ENCODE peak calls at places on chromosomes 6 and 20, in four cellular contexts. One of them, this sample, is unnamed.

GRCh38 chr20:36493013-36493800 is 48.1 kb upstream of the MYL9 start:
- DNase-seq in NCI-H1105: no peak
- DNase-seq in GM10248: peak; percentile 46
- DNase-seq in CD8-positive, alpha-beta T cell: no peak
- DNase-seq in this sample: no peak

GRCh38 chr6:33711140-33712129 is at the start of gene UQCC2:
- DNase-seq in NCI-H1105: peak; percentile 97
- DNase-seq in GM10248: peak; percentile 98
- DNase-seq in CD8-positive, alpha-beta T cell: peak; percentile 98
- DNase-seq in this sample: peak; percentile 94

GRCh38 chr20:13142143-13142542 is 78.9 kb upstream of the ISM1 start:
- DNase-seq in NCI-H1105: no peak
- DNase-seq in GM10248: no peak
- DNase-seq in CD8-positive, alpha-beta T cell: no peak
- DNase-seq in this sample: no peak

GRCh38 chr6:136236491-136237293 is 13.4 kb downstream of the MTFR2 start:
- DNase-seq in NCI-H1105: no peak
- DNase-seq in GM10248: no peak
- DNase-seq in CD8-positive, alpha-beta T cell: no peak
- DNase-seq in this sample: no peak

GRCh38 chr6:52310932-52311331 is 26.4 kb upstream of the MCM3 start:
- DNase-seq in NCI-H1105: no peak
- DNase-seq in GM10248: no peak
- DNase-seq in CD8-positive, alpha-beta T cell: no peak
- DNase-seq in this sample: no peak

GRCh38 chr20:46953596-46953995 is 59.0 kb downstream of the EYA2 start:
- DNase-seq in NCI-H1105: no peak
- DNase-seq in GM10248: no peak
- DNase-seq in CD8-positive, alpha-beta T cell: no peak
- DNase-seq in this sample: no peak

GRCh38 chr6:19837511-19838441 is 606 bp downstream of the ID4 start:
- DNase-seq in NCI-H1105: no peak
- DNase-seq in GM10248: no peak
- DNase-seq in CD8-positive, alpha-beta T cell: no peak
- DNase-seq in this sample: no peak

GRCh38 chr6:143271024-143271423 is 179.5 kb downstream of the ADAT2 start:
- DNase-seq in NCI-H1105: no peak
- DNase-seq in GM10248: no peak
- DNase-seq in CD8-positive, alpha-beta T cell: no peak
- DNase-seq in this sample: no peak

GRCh38 chr6:44782198-44782597 is 394.7 kb downstream of the CDC5L start:
- DNase-seq in NCI-H1105: no peak
- DNase-seq in GM10248: no peak
- DNase-seq in CD8-positive, alpha-beta T cell: no peak
- DNase-seq in this sample: no peak

GRCh38 chr20:25135031-25135430 is 53.1 kb upstream of the VSX1 start:
- DNase-seq in NCI-H1105: no peak
- DNase-seq in GM10248: no peak
- DNase-seq in CD8-positive, alpha-beta T cell: no peak
- DNase-seq in this sample: no peak

GRCh38 chr6:33700391-33701050 is 11.0 kb downstream of the UQCC2 start:
- DNase-seq in NCI-H1105: no peak
- DNase-seq in GM10248: peak; percentile 77
- DNase-seq in CD8-positive, alpha-beta T cell: peak; percentile 74
- DNase-seq in this sample: peak; percentile 61

GRCh38 chr6:107161521-107161920 is 46.2 kb upstream of the BEND3 start:
- DNase-seq in NCI-H1105: no peak
- DNase-seq in GM10248: no peak
- DNase-seq in CD8-positive, alpha-beta T cell: no peak
- DNase-seq in this sample: no peak

GRCh38 chr20:32709528-32710121 is 33.6 kb downstream of the COMMD7 start:
- DNase-seq in NCI-H1105: no peak
- DNase-seq in GM10248: no peak
- DNase-seq in CD8-positive, alpha-beta T cell: no peak
- DNase-seq in this sample: no peak

GRCh38 chr6:131413191-131413830 is 159.7 kb upstream of the ARG1 start:
- DNase-seq in NCI-H1105: no peak
- DNase-seq in GM10248: no peak
- DNase-seq in CD8-positive, alpha-beta T cell: no peak
- DNase-seq in this sample: no peak

GRCh38 chr6:18269253-18269652 is 4.9 kb upstream of the DEK start:
- DNase-seq in NCI-H1105: no peak
- DNase-seq in GM10248: peak; percentile 33
- DNase-seq in CD8-positive, alpha-beta T cell: no peak
- DNase-seq in this sample: no peak

GRCh38 chr20:44856847-44857448 is 28.6 kb upstream of the YWHAB start:
- DNase-seq in NCI-H1105: no peak
- DNase-seq in GM10248: no peak
- DNase-seq in CD8-positive, alpha-beta T cell: no peak
- DNase-seq in this sample: no peak

GRCh38 chr6:7087066-7087465 is 20.7 kb upstream of the RREB1 start:
- DNase-seq in NCI-H1105: no peak
- DNase-seq in GM10248: no peak
- DNase-seq in CD8-positive, alpha-beta T cell: no peak
- DNase-seq in this sample: no peak

GRCh38 chr6:35381132-35381531 is 38.8 kb downstream of the PPARD start:
- DNase-seq in NCI-H1105: no peak
- DNase-seq in GM10248: no peak
- DNase-seq in CD8-positive, alpha-beta T cell: no peak
- DNase-seq in this sample: no peak

GRCh38 chr20:62627901-62628612 is 14.2 kb upstream of the SLCO4A1 start:
- DNase-seq in NCI-H1105: no peak
- DNase-seq in GM10248: peak; percentile 56
- DNase-seq in CD8-positive, alpha-beta T cell: no peak
- DNase-seq in this sample: peak; percentile 71